ENCODE peak calls at places on chromosomes 11 and 22, in ten cellular contexts. L is pancreas, B is AG10803, T is choroid plexus epithelial cell, C is lung, O is brain microvascular endothelial cell, F is sigmoid colon, U is A673, E is endothelial cell of umbilical vein, M is lower leg skin. Z is an unnamed sample.

GRCh38 chr11:92376146-92376599 is 151.6 kb downstream of the FAT3 start:
- DNase-seq in M (no peak), O (peak; percentile 94), T (peak; percentile 84), F (no peak), L (no peak), B (peak; percentile 37), U (no peak), E (no peak), C (no peak), Z (no peak)

GRCh38 chr11:134101292-134101691 is 32.4 kb downstream of the JAM3 start:
- DNase-seq in C (no peak), F (no peak), O (peak; percentile 12), E (no peak), L (no peak), B (peak; percentile 29), T (peak; percentile 63), U (no peak), M (no peak), Z (no peak)

GRCh38 chr11:128187377-128187776 is 400.0 kb downstream of the ETS1 start:
- DNase-seq in F (no peak), O (no peak), B (peak; percentile 75), M (no peak), U (no peak), L (no peak), C (no peak), T (peak; percentile 29), E (no peak), Z (no peak)

GRCh38 chr11:94132152-94132558 is 3.5 kb downstream of the PANX1 start:
- DNase-seq in O (peak; percentile 83), B (peak; percentile 81), L (no peak), F (no peak), C (no peak), M (peak; percentile 34), U (no peak), T (peak; percentile 86), E (peak; percentile 41), Z (peak; percentile 96)

GRCh38 chr11:20274031-20274430 is 89.5 kb upstream of the HTATIP2 start:
- DNase-seq in O (no peak), T (no peak), C (no peak), F (no peak), E (no peak), L (no peak), B (no peak), U (no peak), M (no peak), Z (no peak)

GRCh38 chr11:66288138-66288865 is 641 bp downstream of the YIF1A start:
- DNase-seq in B (no peak), L (peak; percentile 66), O (no peak), T (peak; percentile 27), E (peak; percentile 35), U (no peak), F (peak; percentile 76), C (no peak), M (no peak), Z (no peak)

GRCh38 chr22:19853058-19853878 is 1.4 kb downstream of the GNB1L start:
- DNase-seq in E (no peak), F (peak; percentile 64), M (peak; percentile 14), U (no peak), C (no peak), T (no peak), L (no peak), B (no peak), O (no peak), Z (no peak)

GRCh38 chr11:131681875-131682274 is 311.5 kb downstream of the NTM start:
- DNase-seq in O (no peak), E (no peak), M (no peak), F (no peak), T (no peak), U (no peak), L (no peak), C (no peak), B (no peak), Z (no peak)

GRCh38 chr11:16356057-16356750 is at the start of gene SOX6:
- DNase-seq in O (peak; percentile 5), F (no peak), E (no peak), U (peak; percentile 39), C (no peak), M (no peak), L (no peak), T (no peak), B (peak; percentile 6), Z (no peak)

GRCh38 chr11:74612877-74613276 is 20.5 kb downstream of the POLD3 start:
- DNase-seq in F (no peak), C (no peak), U (no peak), L (no peak), M (no peak), O (no peak), E (no peak), T (no peak), B (peak; percentile 28), Z (no peak)

GRCh38 chr11:74615988-74616387 is 23.6 kb downstream of the POLD3 start:
- DNase-seq in U (no peak), E (no peak), O (no peak), T (no peak), F (no peak), M (no peak), C (no peak), B (no peak), L (no peak), Z (no peak)

GRCh38 chr11:74615311-74615710 is 22.9 kb downstream of the POLD3 start:
- DNase-seq in T (no peak), E (no peak), M (no peak), U (no peak), C (no peak), L (no peak), F (no peak), B (no peak), O (no peak), Z (no peak)

DNA sequence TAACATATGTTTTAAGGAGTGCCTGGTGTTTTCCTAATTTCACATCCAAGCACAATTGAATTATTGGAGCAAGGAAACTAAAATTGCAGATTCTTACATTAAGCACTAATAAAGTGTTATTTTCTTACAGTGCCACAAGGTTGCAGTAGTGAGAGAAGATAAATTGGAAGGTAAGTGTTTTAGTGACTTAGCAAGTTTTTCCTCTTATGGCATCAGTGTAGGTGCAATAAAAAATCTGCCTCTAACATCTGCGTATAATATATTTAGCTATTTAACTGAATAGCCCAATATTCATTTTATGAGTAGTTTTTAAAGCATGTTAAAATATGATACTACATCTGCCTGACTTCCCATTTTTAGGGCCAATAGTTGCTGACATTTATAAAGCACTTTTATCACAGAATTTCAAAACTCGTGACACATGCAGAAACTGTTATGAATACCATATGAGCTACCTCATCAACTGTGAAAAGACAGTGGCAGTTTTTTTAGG is 19.0 kb downstream of the POLD3 start:
- DNase-seq in U (peak; percentile 77), E (peak; percentile 46), B (peak; percentile 95), F (no peak), C (no peak), O (no peak), M (no peak), L (no peak), T (peak; percentile 89), Z (peak; percentile 73)
- TF ChIP-seq CTCF in U (peak; percentile 69), E (no peak), B (peak; percentile 72), F (peak; percentile 55), C (peak; percentile 11), O (peak; percentile 37), M (no peak), L (peak; percentile 16), T (peak; percentile 52), Z (peak; percentile 50)

DNA sequence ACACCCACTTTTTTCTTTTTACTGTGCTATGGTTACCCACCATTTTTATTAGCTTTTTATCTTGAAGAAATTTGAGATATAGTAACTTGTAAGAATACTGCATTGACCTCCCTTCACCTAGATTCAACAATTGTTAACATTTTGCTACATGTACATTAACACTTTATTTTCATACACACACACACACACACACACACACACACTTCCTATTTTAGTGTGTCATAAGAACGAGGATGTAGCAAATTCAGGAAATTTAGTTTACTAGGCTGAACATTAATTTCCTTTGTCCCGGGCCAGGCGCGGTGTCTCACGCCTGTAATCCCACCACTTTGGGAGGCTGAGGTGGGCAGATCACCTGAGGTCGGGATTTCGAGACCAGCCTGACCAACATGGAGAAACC is 1.1 kb upstream of the ATP6V1E1 start:
- DNase-seq in C (no peak), F (no peak), E (peak; percentile 28), T (no peak), B (no peak), O (no peak), U (no peak), L (no peak), M (no peak), Z (no peak)
- H3K4me3 ChIP-seq in C (no peak overlapping the region), F (no peak overlapping the region), E (no peak overlapping the region), T (no peak overlapping the region), B (no peak overlapping the region), O (no peak overlapping the region), U (peak overlapping the region; percentile 100), L (no peak overlapping the region), M (no peak overlapping the region), Z (no peak overlapping the region)

DNA sequence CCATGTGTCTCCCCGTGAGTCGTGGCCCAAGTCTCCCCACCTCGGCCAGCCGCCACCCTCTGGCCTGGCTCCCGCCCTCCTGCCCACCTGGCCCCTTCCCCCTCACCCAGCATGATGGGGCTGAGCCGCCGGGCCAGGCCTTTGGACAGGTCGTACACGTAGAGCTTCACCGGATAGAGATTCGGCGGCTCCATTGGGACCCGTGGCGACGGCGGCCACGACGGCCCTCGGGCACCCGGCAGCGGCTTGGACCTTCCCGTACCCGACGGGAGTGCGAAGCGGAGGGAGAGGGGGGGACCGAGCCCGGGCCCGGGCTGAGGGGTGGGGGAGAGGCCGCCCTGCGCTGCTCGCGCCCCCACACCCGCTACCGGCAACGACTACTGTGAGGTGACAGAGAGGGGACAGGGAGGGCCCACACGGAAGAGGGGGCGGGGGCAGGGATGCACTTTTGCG is at the start of gene DESI1:
- DNase-seq in U (peak; percentile 28), F (no peak), M (no peak), O (no peak), T (no peak), B (no peak), E (no peak), L (no peak), C (no peak), Z (peak; percentile 22)
- TF ChIP-seq CTCF in U (no peak), F (no peak), M (no peak), O (no peak), T (no peak), B (no peak), E (no peak), L (no peak), C (no peak), Z (no peak)

GRCh38 chr22:31137721-31138120 is 2.6 kb downstream of the PLA2G3 start:
- DNase-seq in U (no peak), C (no peak), B (no peak), F (no peak), O (no peak), E (no peak), M (no peak), L (no peak), T (no peak), Z (no peak)

GRCh38 chr22:31138126-31138525 is 2.2 kb downstream of the PLA2G3 start:
- DNase-seq in L (no peak), O (no peak), U (no peak), M (no peak), B (no peak), C (no peak), T (no peak), E (no peak), F (no peak), Z (no peak)

GRCh38 chr22:31140746-31141145 is 438 bp upstream of the PLA2G3 start:
- DNase-seq in U (no peak), C (peak; percentile 49), M (no peak), O (no peak), E (no peak), B (no peak), F (no peak), L (no peak), T (no peak), Z (no peak)

GRCh38 chr22:31139866-31140716 is at the start of gene PLA2G3:
- DNase-seq in O (peak; percentile 51), L (no peak), U (peak; percentile 96), B (no peak), C (peak; percentile 90), M (peak; percentile 37), T (peak; percentile 84), E (peak; percentile 27), F (no peak), Z (peak; percentile 61)

GRCh38 chr22:31139066-31139465 is 1.2 kb downstream of the PLA2G3 start:
- DNase-seq in B (no peak), C (no peak), E (no peak), F (no peak), U (no peak), M (no peak), O (no peak), L (no peak), T (no peak), Z (peak; percentile 22)
- H3K4me3 ChIP-seq in B (no peak overlapping the region), C (no peak overlapping the region), E (no peak overlapping the region), F (no peak overlapping the region), U (peak overlapping the region; percentile 82), M (no peak overlapping the region), O (no peak overlapping the region), L (no peak overlapping the region), T (no peak overlapping the region), Z (no peak overlapping the region)

Z was measured in epithelial cell of esophagus.